ENCODE peak calls at places on chromosomes 12 and 14, in four cellular contexts. R is CD4-positive, CD25-positive, alpha-beta regulatory T cell; P is WERI-Rb-1; V is HepG2. G is an unnamed sample. For H3K9me3, the result is how much of the 10 kb centered on the place peaks cover.

GRCh38 chr14:100076630-100077029 is 11.4 kb downstream of the EVL start:
- DNase-seq in R (no peak), P (peak), V (no peak), G (no peak)

GRCh38 chr12:17334784-17335183 is 728.8 kb upstream of the LMO3 start:
- DNase-seq in R (no peak), P (no peak), V (no peak), G (no peak)

GRCh38 chr12:91127751-91128150 is 16.5 kb upstream of the LUM start:
- DNase-seq in R (no peak), P (no peak), V (peak), G (no peak)

GRCh38 chr12:71476513-71476912 is 36.9 kb downstream of the LGR5 start:
- DNase-seq in R (no peak), P (no peak), V (no peak), G (no peak)

GRCh38 chr12:6533653-6534157 is 612 bp upstream of the GAPDH start:
- DNase-seq in R (no peak), P (peak), V (peak), G (peak)

GRCh38 chr12:106234513-106234912 is 13.3 kb downstream of the CKAP4 start:
- DNase-seq in R (no peak), P (no peak), V (no peak), G (no peak)

GRCh38 chr14:69263771-69264170 is 3.8 kb downstream of the GALNT16 start:
- DNase-seq in R (no peak), P (no peak), V (no peak), G (no peak)

GRCh38 chr12:68237068-68237467 is 11.5 kb upstream of the IL26 start:
- DNase-seq in R (no peak), P (no peak), V (no peak), G (no peak)

GRCh38 chr12:79776111-79776510 is 85.3 kb upstream of the PAWR start:
- DNase-seq in R (no peak), P (no peak), V (peak), G (no peak)

GRCh38 chr12:56221233-56221756 is 427 bp downstream of the RNF41 start:
- DNase-seq in R (no peak), P (no peak), V (no peak), G (no peak)

GRCh38 chr12:32483499-32483898 is 84.1 kb downstream of the FGD4 start:
- DNase-seq in R (peak), P (no peak), V (no peak), G (no peak)

GRCh38 chr12:77384941-77385340 is 319.6 kb upstream of the E2F7 start:
- DNase-seq in R (no peak), P (no peak), V (no peak), G (no peak)

GRCh38 chr12:111424189-111424792 is 18.6 kb downstream of the SH2B3 start:
- DNase-seq in R (no peak), P (no peak), V (no peak), G (no peak)

GRCh38 chr12:101772019-101772774 is 32.9 kb upstream of the SYCP3 start:
- DNase-seq in R (no peak), P (no peak), V (no peak), G (no peak)

GRCh38 chr14:75438486-75439080 is 10.8 kb downstream of the JDP2 start:
- DNase-seq in R (no peak), P (no peak), V (no peak), G (no peak)

GRCh38 chr12:32155911-32156585 is 49.4 kb downstream of the BICD1 start:
- DNase-seq in R (no peak), P (peak), V (no peak), G (no peak)

GRCh38 chr14:72810201-72810600 is 83.7 kb downstream of the DPF3 start:
- DNase-seq in R (peak), P (no peak), V (no peak), G (peak)

GRCh38 chr12:3683670-3684069 is 69.2 kb downstream of the CRACR2A start:
- DNase-seq in R (no peak), P (no peak), V (no peak), G (no peak)

GRCh38 chr12:43736921-43737440 is 21.6 kb downstream of the PUS7L start:
- DNase-seq in R (no peak), P (no peak), V (no peak), G (no peak)

GRCh38 chr14:35252485-35252884 is 39.7 kb upstream of the PSMA6 start:
- DNase-seq in R (no peak), P (no peak), V (no peak), G (no peak)

GRCh38 chr12:125028106-125028505 is 34.7 kb downstream of the BRI3BP start:
- DNase-seq in R (no peak), P (no peak), V (no peak), G (no peak)

GRCh38 chr14:20219033-20219432 is 4.5 kb upstream of the OR11H6 start:
- DNase-seq in R (no peak), P (no peak), V (no peak), G (no peak)
- H3K9me3 ChIP-seq in R (under half), P (under half), V (under half), G (under half)

GRCh38 chr14:29310757-29311156 is 544.2 kb downstream of the FOXG1 start:
- DNase-seq in R (no peak), P (no peak), V (no peak), G (no peak)

GRCh38 chr14:29311983-29312382 is 545.4 kb downstream of the FOXG1 start:
- DNase-seq in R (no peak), P (no peak), V (no peak), G (no peak)

DNA sequence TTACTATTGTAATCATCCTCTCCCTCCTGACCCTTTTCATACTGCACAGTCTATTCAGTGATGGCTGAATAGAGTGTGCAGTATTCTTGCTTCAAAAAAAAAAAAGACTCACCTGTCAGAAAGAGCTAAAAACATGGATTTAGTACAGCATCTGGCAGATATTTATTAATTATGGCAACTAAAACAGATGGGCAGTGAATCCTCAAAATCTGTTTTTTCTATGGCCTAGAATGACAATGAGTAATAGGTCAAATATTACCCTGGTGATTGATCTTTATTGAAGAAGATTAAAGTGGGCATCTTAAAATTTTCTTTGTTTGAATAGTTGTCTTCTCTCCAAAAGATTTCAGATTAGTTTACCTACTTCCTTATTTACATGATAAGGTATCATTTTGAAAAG is 543.6 kb downstream of the FOXG1 start:
- DNase-seq in R (no peak), P (no peak), V (no peak), G (no peak)
- H3K9me3 ChIP-seq in R (under half), P (under half), V (half or more), G (under half)

GRCh38 chr14:105843444-105844046 is 317.2 kb downstream of the TMEM121 start:
- DNase-seq in R (no peak), P (no peak), V (no peak), G (no peak)

GRCh38 chr14:105839425-105840265 is 313.3 kb downstream of the TMEM121 start:
- DNase-seq in R (no peak), P (no peak), V (no peak), G (no peak)

GRCh38 chr14:105840266-105841021 is 314.1 kb downstream of the TMEM121 start:
- DNase-seq in R (no peak), P (no peak), V (no peak), G (no peak)

GRCh38 chr14:105842105-105842504 is 315.7 kb downstream of the TMEM121 start:
- DNase-seq in R (no peak), P (no peak), V (no peak), G (no peak)

GRCh38 chr14:105841022-105842009 is 314.9 kb downstream of the TMEM121 start:
- DNase-seq in R (no peak), P (no peak), V (no peak), G (no peak)
- H3K9me3 ChIP-seq in R (under half), P (under half), V (under half), G (under half)

GRCh38 chr14:76741074-76741473 is 20.2 kb upstream of the VASH1 start:
- DNase-seq in R (no peak), P (no peak), V (no peak), G (no peak)
- H3K9me3 ChIP-seq in R (under half), P (under half), V (under half), G (under half)

GRCh38 chr12:102962532-102962931 is 5.1 kb downstream of the ASCL1 start:
- DNase-seq in R (no peak), P (no peak), V (no peak), G (no peak)
- H3K9me3 ChIP-seq in R (under half), P (under half), V (under half), G (under half)

G was measured in T-helper 17 cell.